ENCODE peak calls at places on chromosome 10, in eight cellular contexts. B is NCI-H1930; J is ELF-1; H is CD8-positive, alpha-beta memory T cell; V is lower lobe of right lung; M is activated T-helper 1 cell treated with anti-CD3 and anti-CD28 coated beads, Interleukin-12 subunit alpha, Interleukin-12 subunit beta, Interleukin-2, Interleukin-4 antibody, amounts not matched to agents 30 ng/mL and 10 ng/mL and 1 ng/mL, durations not matched to agents 14 hours and 24 hours and 36 hours; T is NCI-H1417; P is stimulated activated CD4-positive, alpha-beta T cell treated with anti-CD3 and anti-CD28 coated beads, Interleukin-2, amount 100 ng/mL, for 48 hours. Y is an unnamed sample.

GRCh38 chr10:4656576-4657194 is 169.3 kb upstream of the AKR1E2 start:
- DNase-seq in B (no peak), J (peak), H (peak), V (peak), M (no peak), T (peak), P (peak), Y (peak)

GRCh38 chr10:73941300-73941699 is 30.4 kb downstream of the PLAU start:
- DNase-seq in B (no peak), J (no peak), H (no peak), V (no peak), M (no peak), T (no peak), P (no peak), Y (no peak)

GRCh38 chr10:96700477-96701099 is 19.7 kb downstream of the PIK3AP1 start:
- DNase-seq in B (no peak), J (no peak), H (no peak), V (peak), M (no peak), T (no peak), P (no peak), Y (no peak)

GRCh38 chr10:28090506-28090905 is 91.6 kb upstream of the ODAD2 start:
- DNase-seq in B (no peak), J (no peak), H (no peak), V (no peak), M (no peak), T (no peak), P (no peak), Y (no peak)

GRCh38 chr10:81978238-81978637 is 103.2 kb downstream of the NRG3 start:
- DNase-seq in B (no peak), J (peak), H (no peak), V (no peak), M (no peak), T (no peak), P (no peak), Y (no peak)

GRCh38 chr10:70274643-70275042 is 9.2 kb downstream of the NPFFR1 start:
- DNase-seq in B (no peak), J (no peak), H (no peak), V (no peak), M (no peak), T (no peak), P (no peak), Y (no peak)

GRCh38 chr10:29022513-29022912 is 266.4 kb upstream of the LYZL1 start:
- DNase-seq in B (no peak), J (peak), H (no peak), V (no peak), M (no peak), T (no peak), P (no peak), Y (no peak)

GRCh38 chr10:127996586-127996985 is 89.7 kb downstream of the PTPRE start:
- DNase-seq in B (no peak), J (no peak), H (no peak), V (peak), M (no peak), T (no peak), P (no peak), Y (no peak)

GRCh38 chr10:70715853-70716795 is 43.8 kb downstream of the ADAMTS14 start:
- DNase-seq in B (peak), J (peak), H (no peak), V (no peak), M (no peak), T (peak), P (peak), Y (peak)

GRCh38 chr10:99425204-99425603 is 5.2 kb downstream of the GOT1 start:
- DNase-seq in B (no peak), J (no peak), H (no peak), V (no peak), M (no peak), T (no peak), P (no peak), Y (no peak)

GRCh38 chr10:125038637-125039036 is 96.7 kb downstream of the ZRANB1 start:
- DNase-seq in B (no peak), J (no peak), H (no peak), V (peak), M (no peak), T (no peak), P (no peak), Y (peak)

GRCh38 chr10:12909836-12910185 is 91.7 kb downstream of the CCDC3 start:
- DNase-seq in B (no peak), J (no peak), H (no peak), V (no peak), M (no peak), T (no peak), P (no peak), Y (no peak)